ENCODE peak calls at places on chromosomes 16 and 17, in four cellular contexts. W is NT2/D1, F is iPS-NIHi11, R is testis. Y is an unnamed sample.

GRCh38 chr17:8687732-8688131 is 56.9 kb downstream of the CCDC42 start:
- DNase-seq in W (no peak), F (no peak), R (no peak), Y (no peak)

GRCh38 chr16:85568519-85568918 is 44.6 kb upstream of the GSE1 start:
- DNase-seq in W (no peak), F (no peak), R (peak), Y (no peak)

GRCh38 chr17:81553616-81554181 is 1.5 kb upstream of the FAAP100 start:
- DNase-seq in W (no peak), F (no peak), R (peak), Y (peak)

GRCh38 chr17:7445011-7445927 is at the start of gene CHRNB1:
- DNase-seq in W (no peak), F (peak), R (peak), Y (peak)

GRCh38 chr17:64653325-64653984 is 8.7 kb downstream of the SMURF2 start:
- DNase-seq in W (no peak), F (no peak), R (no peak), Y (peak)

GRCh38 chr17:75036643-75037268 is 10.0 kb downstream of the ATP5PD start:
- DNase-seq in W (no peak), F (no peak), R (peak), Y (no peak)

GRCh38 chr17:55157165-55157564 is 107.6 kb upstream of the HLF start:
- DNase-seq in W (no peak), F (peak), R (no peak), Y (peak)

GRCh38 chr17:42673885-42674754 is 2.7 kb downstream of the PLEKHH3 start:
- DNase-seq in W (no peak), F (peak), R (peak), Y (peak)

GRCh38 chr16:1492082-1492922 is 858 bp upstream of the TELO2 start:
- DNase-seq in W (no peak), F (no peak), R (no peak), Y (no peak)

GRCh38 chr16:50037791-50038190 is 12.8 kb downstream of the CNEP1R1 start:
- DNase-seq in W (no peak), F (no peak), R (no peak), Y (no peak)

GRCh38 chr16:81263470-81264200 is 25.1 kb downstream of the BCO1 start:
- DNase-seq in W (no peak), F (no peak), R (peak), Y (no peak)

Y was measured in myocyte.